ENCODE peak calls at places on chromosomes 11 and 22, in nine cellular contexts. Y is NB4, A is fibroblast of the aortic adventitia, T is prostate gland, F is NCI-H1092 treated with DMSO at 0.1 percent for 48 hours, V is activated T-cell treated with anti-CD3 and anti-CD28 coated beads for 48 hours, E is hippocampal formation, Q is mesendoderm, U is uterus. P is an unnamed sample.

GRCh38 chr22:46457502-46458488 is 79.6 kb downstream of the CELSR1 start:
- DNase-seq in Y (no peak), A (no peak), T (no peak), F (no peak), V (no peak), E (no peak), Q (peak), U (no peak), P (no peak)

GRCh38 chr11:10575999-10576398 is 7.5 kb upstream of the LYVE1 start:
- DNase-seq in Y (no peak), A (no peak), T (no peak), F (no peak), V (no peak), E (no peak), Q (no peak), U (no peak), P (no peak)

GRCh38 chr11:34068098-34068497 is 16.6 kb downstream of the CAPRIN1 start:
- DNase-seq in Y (no peak), A (peak), T (no peak), F (no peak), V (no peak), E (no peak), Q (no peak), U (no peak), P (no peak)

GRCh38 chr22:29306830-29307657 is 594 bp downstream of the GAS2L1 start:
- DNase-seq in Y (peak), A (peak), T (peak), F (no peak), V (peak), E (peak), Q (peak), U (peak), P (peak)

GRCh38 chr11:22536036-22536435 is 89.6 kb downstream of the FANCF start:
- DNase-seq in Y (no peak), A (no peak), T (no peak), F (no peak), V (no peak), E (no peak), Q (no peak), U (no peak), P (no peak)

GRCh38 chr22:35733036-35733435 is 15.4 kb downstream of the APOL5 start:
- DNase-seq in Y (no peak), A (no peak), T (no peak), F (no peak), V (no peak), E (no peak), Q (no peak), U (no peak), P (no peak)

GRCh38 chr22:44472583-44472982 is 25.4 kb downstream of the RTL6 start:
- DNase-seq in Y (no peak), A (peak), T (no peak), F (no peak), V (no peak), E (no peak), Q (no peak), U (no peak), P (no peak)

GRCh38 chr11:14418801-14419417 is 59.9 kb upstream of the RRAS2 start:
- DNase-seq in Y (no peak), A (no peak), T (no peak), F (peak), V (no peak), E (no peak), Q (peak), U (no peak), P (no peak)

GRCh38 chr11:46676436-46677158 is 23.8 kb downstream of the ARHGAP1 start:
- DNase-seq in Y (peak), A (no peak), T (no peak), F (no peak), V (no peak), E (no peak), Q (no peak), U (no peak), P (peak)

GRCh38 chr11:43521471-43521870 is 159.1 kb upstream of the HSD17B12 start:
- DNase-seq in Y (no peak), A (no peak), T (no peak), F (no peak), V (no peak), E (no peak), Q (no peak), U (no peak), P (no peak)

GRCh38 chr11:34603129-34604001 is 17.5 kb upstream of the EHF start:
- DNase-seq in Y (no peak), A (no peak), T (no peak), F (no peak), V (no peak), E (no peak), Q (no peak), U (no peak), P (no peak)

GRCh38 chr22:40249286-40249685 is 71.6 kb downstream of the TNRC6B start:
- DNase-seq in Y (no peak), A (no peak), T (no peak), F (no peak), V (no peak), E (no peak), Q (no peak), U (no peak), P (no peak)

GRCh38 chr11:5367461-5368074 is 16.0 kb upstream of the OR51M1 start:
- DNase-seq in Y (no peak), A (peak), T (no peak), F (no peak), V (no peak), E (no peak), Q (no peak), U (no peak), P (peak)

GRCh38 chr11:119772581-119772980 is 43.6 kb upstream of the NECTIN1 start:
- DNase-seq in Y (no peak), A (no peak), T (no peak), F (no peak), V (no peak), E (no peak), Q (no peak), U (no peak), P (no peak)

GRCh38 chr11:82937554-82937953 is 36.0 kb downstream of the DDIAS start:
- DNase-seq in Y (no peak), A (no peak), T (no peak), F (no peak), V (no peak), E (no peak), Q (no peak), U (no peak), P (no peak)

GRCh38 chr11:111253630-111254029 is 8.1 kb downstream of the POU2AF2 start:
- DNase-seq in Y (no peak), A (no peak), T (no peak), F (no peak), V (no peak), E (no peak), Q (no peak), U (no peak), P (no peak)

GRCh38 chr11:8685306-8685705 is 2.7 kb downstream of the RPL27A start:
- DNase-seq in Y (no peak), A (no peak), T (no peak), F (no peak), V (no peak), E (no peak), Q (no peak), U (no peak), P (no peak)

GRCh38 chr22:47859891-47860290 is 1097.4 kb downstream of the TBC1D22A start:
- DNase-seq in Y (no peak), A (no peak), T (no peak), F (no peak), V (no peak), E (no peak), Q (no peak), U (no peak), P (no peak)

GRCh38 chr22:23313791-23314567 is 133.7 kb downstream of the BCR start:
- DNase-seq in Y (no peak), A (no peak), T (no peak), F (no peak), V (no peak), E (no peak), Q (no peak), U (no peak), P (no peak)

GRCh38 chr11:1172729-1173117 is 15.0 kb downstream of the MUC5AC start:
- DNase-seq in Y (no peak), A (no peak), T (no peak), F (no peak), V (no peak), E (no peak), Q (no peak), U (no peak), P (no peak)

P was measured in MV-4-11.